ENCODE peak calls at places on chromosome 3, in six cellular contexts. J is A549, Q is upper lobe of left lung, F is HepG2, C is K562, Z is GM12878. M is an unnamed sample.

GRCh38 chr3:168624195-168624594 is 528.5 kb upstream of the GOLIM4 start:
- ATAC-seq in C (no peak), Z (no peak), F (no peak), Q (no peak), J (no peak), M (no peak)

GRCh38 chr3:5692446-5692845 is 504.9 kb downstream of the EDEM1 start:
- ATAC-seq in C (no peak), J (no peak), F (no peak), Q (no peak), Z (no peak), M (no peak)

GRCh38 chr3:178245385-178245778 is 290.9 kb upstream of the KCNMB2 start:
- ATAC-seq in Q (no peak), Z (no peak), C (no peak), J (no peak), F (no peak), M (no peak)

GRCh38 chr3:197554196-197554561 is 1.6 kb downstream of the BDH1 start:
- ATAC-seq in C (no peak), F (no peak), J (no peak), Q (no peak), Z (peak), M (no peak)

GRCh38 chr3:100535610-100535943 is 43.2 kb downstream of the TMEM45A start:
- ATAC-seq in C (no peak), Q (peak), Z (no peak), F (no peak), J (no peak), M (peak)

GRCh38 chr3:14130707-14131106 is 5.9 kb downstream of the TMEM43 start:
- ATAC-seq in Q (no peak), Z (no peak), J (no peak), C (no peak), F (no peak), M (no peak)

GRCh38 chr3:189307963-189308362 is 136.2 kb downstream of the TPRG1 start:
- ATAC-seq in C (no peak), Z (peak), J (no peak), Q (no peak), F (no peak), M (no peak)

GRCh38 chr3:101925564-101925963 is 76.2 kb downstream of the NFKBIZ start:
- ATAC-seq in J (peak), Z (no peak), Q (no peak), F (no peak), C (no peak), M (no peak)

GRCh38 chr3:69541823-69542264 is 156.0 kb upstream of the FRMD4B start:
- ATAC-seq in C (no peak), Z (no peak), Q (peak), F (no peak), J (no peak), M (no peak)

GRCh38 chr3:144361002-144361401 is 389.4 kb downstream of the DIPK2A start:
- ATAC-seq in Q (no peak), C (no peak), J (no peak), F (no peak), Z (no peak), M (no peak)

GRCh38 chr3:45964139-45964538 is 20.9 kb downstream of the CXCR6 start:
- ATAC-seq in C (no peak), J (no peak), Z (peak), F (no peak), Q (no peak), M (no peak)

GRCh38 chr3:66828303-66828702 is 169.8 kb upstream of the KBTBD8 start:
- ATAC-seq in J (no peak), F (no peak), Q (no peak), Z (no peak), C (no peak), M (no peak)

GRCh38 chr3:66827726-66828125 is 170.4 kb upstream of the KBTBD8 start:
- ATAC-seq in J (no peak), Q (no peak), Z (no peak), C (no peak), F (no peak), M (no peak)

GRCh38 chr3:66830301-66830700 is 167.8 kb upstream of the KBTBD8 start:
- ATAC-seq in Z (no peak), Q (no peak), C (no peak), J (no peak), F (no peak), M (no peak)

GRCh38 chr3:66836363-66837152 is 161.5 kb upstream of the KBTBD8 start:
- ATAC-seq in F (peak), C (no peak), Z (no peak), Q (no peak), J (no peak), M (no peak)

GRCh38 chr3:66831931-66832330 is 166.2 kb upstream of the KBTBD8 start:
- ATAC-seq in Q (no peak), C (no peak), J (no peak), F (no peak), Z (no peak), M (no peak)
- TF ChIP-seq EP300 in Q (no peak), C (no peak), J (no peak), F (no peak), Z (no peak), M (no peak)

GRCh38 chr3:160402249-160403027 is 3.0 kb downstream of the SMC4 start:
- ATAC-seq in Z (no peak), F (no peak), C (no peak), J (no peak), Q (no peak), M (no peak)
- H3K27ac ChIP-seq in Z (peak), F (peak), C (peak), J (peak), Q (no peak), M (peak)

GRCh38 chr3:16840111-16840444 is 44.7 kb upstream of the PLCL2 start:
- ATAC-seq in Q (no peak), C (no peak), Z (no peak), F (no peak), J (no peak), M (no peak)

GRCh38 chr3:16837602-16838001 is 47.2 kb upstream of the PLCL2 start:
- ATAC-seq in F (no peak), C (no peak), Z (no peak), J (no peak), Q (no peak), M (no peak)

GRCh38 chr3:16839271-16840110 is 45.3 kb upstream of the PLCL2 start:
- ATAC-seq in J (no peak), C (no peak), Q (no peak), F (no peak), Z (no peak), M (no peak)

GRCh38 chr3:16836505-16837237 is 48.1 kb upstream of the PLCL2 start:
- ATAC-seq in J (no peak), Q (no peak), F (no peak), C (no peak), Z (no peak), M (no peak)

DNA sequence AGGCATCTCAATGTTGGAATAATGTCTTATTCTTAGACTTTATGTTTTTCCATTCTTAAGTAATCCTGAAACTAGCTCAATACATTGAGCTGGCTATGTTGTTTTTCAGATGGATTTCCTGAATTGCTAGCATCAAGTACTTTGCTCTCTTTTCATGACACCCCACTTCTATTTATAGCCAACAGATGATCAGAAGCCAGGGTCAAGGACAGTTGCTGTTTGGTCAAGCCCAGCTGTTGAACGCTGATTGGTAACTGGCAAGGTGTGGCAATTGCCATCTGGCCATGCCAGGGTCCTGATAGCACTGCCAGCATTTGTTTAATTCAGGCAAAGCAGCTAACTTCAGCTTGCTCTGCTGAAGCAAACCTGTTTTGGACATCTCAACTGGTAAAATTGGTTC is 46.2 kb upstream of the PLCL2 start:
- ATAC-seq in Q (no peak), C (no peak), F (no peak), Z (no peak), J (no peak), M (no peak)
- TF ChIP-seq EP300 in Q (no peak), C (no peak), F (no peak), Z (no peak), J (no peak), M (no peak)

GRCh38 chr3:166917437-166917836 is 462.7 kb downstream of the ZBBX start:
- ATAC-seq in F (no peak), Q (no peak), Z (no peak), C (no peak), J (no peak), M (no peak)
- H3K27ac ChIP-seq in F (no peak), Q (no peak), Z (no peak), C (no peak), J (no peak), M (no peak)

GRCh38 chr3:188220097-188220788 is 66.3 kb downstream of the LPP start:
- ATAC-seq in F (peak), Z (no peak), Q (peak), C (no peak), J (peak), M (peak)
- TF ChIP-seq EP300 in F (no peak), Z (no peak), Q (no peak), C (no peak), J (no peak), M (peak)

DNA sequence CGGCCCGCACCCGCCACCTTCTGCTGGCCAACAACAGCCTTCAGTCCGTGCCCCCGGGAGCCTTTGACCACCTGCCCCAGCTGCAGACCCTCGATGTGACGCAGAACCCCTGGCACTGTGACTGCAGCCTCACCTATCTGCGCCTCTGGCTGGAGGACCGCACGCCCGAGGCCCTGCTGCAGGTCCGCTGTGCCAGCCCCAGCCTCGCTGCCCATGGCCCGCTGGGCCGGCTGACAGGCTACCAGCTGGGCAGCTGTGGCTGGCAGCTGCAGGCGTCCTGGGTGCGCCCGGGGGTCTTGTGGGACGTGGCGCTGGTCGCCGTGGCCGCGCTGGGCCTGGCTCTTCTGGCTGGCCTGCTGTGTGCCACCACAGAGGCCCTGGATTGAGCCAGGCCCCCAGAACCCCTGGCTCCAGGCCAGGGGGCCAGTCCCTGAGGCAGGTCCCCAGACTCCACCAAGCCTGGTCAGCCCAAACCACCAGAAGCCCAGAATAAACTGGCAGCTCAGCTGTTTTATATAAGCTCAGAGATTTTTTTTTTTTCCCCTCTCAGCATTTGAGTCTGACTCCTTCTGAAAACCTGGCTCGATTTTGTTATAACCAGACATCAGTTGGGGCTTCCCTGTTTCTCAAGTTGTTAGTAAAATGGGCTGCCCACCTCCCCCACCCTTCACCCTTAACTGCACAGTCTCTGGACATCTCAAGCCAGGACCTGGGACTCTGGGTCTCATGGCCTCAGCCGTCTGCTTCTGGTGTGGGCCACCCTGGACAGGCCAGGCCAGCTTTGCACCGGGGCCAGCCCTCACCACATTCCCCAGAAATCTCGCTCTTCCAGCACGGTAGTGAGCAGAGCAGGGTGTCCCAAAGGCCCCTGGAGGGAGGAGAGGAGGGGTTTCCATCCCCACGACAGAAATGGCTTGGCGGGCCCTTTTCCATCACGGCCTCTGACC is 1.6 kb downstream of the GP9 start:
- ATAC-seq in F (peak), Q (no peak), Z (no peak), J (no peak), C (no peak), M (no peak)
- H3K27ac ChIP-seq in F (no peak), Q (no peak), Z (no peak), J (no peak), C (no peak), M (no peak)

DNA sequence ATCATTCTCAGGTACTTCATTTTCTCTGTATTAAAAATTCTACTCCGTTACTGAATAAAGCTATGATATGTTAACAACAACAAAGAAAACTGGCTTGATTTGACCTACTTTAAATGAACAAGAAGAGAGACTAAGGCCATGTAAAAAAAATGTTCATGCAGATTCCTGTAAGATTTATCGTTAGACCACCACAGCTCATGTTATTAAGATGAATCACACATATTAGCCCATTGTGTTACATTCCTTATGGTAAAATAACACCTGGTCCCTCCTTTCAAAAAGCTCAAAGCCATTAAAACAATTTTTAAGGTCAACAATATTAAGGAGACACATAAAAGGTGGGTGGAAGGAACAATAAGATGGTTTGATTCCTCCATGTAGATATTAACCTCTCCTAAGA is 6.3 kb downstream of the THOC7 start:
- ATAC-seq in Z (no peak), Q (no peak), J (no peak), C (no peak), F (no peak), M (no peak)
- TF ChIP-seq EP300 in Z (no peak), Q (no peak), J (no peak), C (no peak), F (no peak), M (no peak)

GRCh38 chr3:23822559-23822958 is 16.8 kb downstream of the UBE2E1 start:
- ATAC-seq in C (peak), J (no peak), Q (no peak), Z (no peak), F (no peak), M (no peak)

GRCh38 chr3:23821858-23822257 is 16.1 kb downstream of the UBE2E1 start:
- ATAC-seq in Q (no peak), J (no peak), C (no peak), Z (no peak), F (no peak), M (no peak)

GRCh38 chr3:23820888-23821287 is 15.1 kb downstream of the UBE2E1 start:
- ATAC-seq in J (no peak), F (no peak), Z (peak), C (no peak), Q (no peak), M (no peak)

GRCh38 chr3:23817508-23818223 is 11.9 kb downstream of the UBE2E1 start:
- ATAC-seq in J (no peak), F (no peak), Q (no peak), Z (no peak), C (no peak), M (no peak)

DNA sequence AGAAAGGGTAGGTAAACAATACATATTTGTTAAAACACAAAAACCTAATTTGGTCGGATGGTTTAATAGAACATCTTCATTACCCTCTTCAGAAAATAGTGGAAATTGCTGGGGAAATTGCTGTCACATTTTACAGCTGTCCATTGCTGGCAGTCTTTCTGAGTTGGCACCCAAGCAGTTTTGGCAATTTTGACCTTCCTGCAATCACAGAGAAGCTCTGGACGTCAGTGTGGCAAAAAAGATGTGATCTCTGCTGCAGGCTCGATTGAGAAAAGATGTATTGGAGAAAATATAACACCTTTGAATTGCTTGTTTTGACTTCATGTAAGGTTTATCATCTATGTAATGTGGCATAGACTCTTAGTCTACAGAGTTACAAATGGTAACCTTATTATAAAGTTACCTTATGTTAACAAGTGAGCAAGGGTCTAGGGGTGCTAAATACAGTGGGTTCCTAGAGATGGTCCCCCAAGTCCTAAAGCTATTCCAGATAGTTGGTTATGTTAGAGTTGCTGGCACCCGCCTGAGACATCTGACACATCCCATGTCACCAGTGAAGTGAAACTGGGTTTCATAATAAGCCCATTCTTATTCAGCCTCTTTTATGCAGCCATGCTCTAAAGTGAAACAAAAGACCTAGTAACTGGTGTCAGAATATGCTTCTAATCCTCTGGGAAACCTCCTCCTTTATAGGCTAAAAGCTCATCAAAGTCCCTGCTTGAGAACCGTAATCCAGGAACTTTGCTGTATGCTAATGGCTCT is 14.0 kb downstream of the UBE2E1 start:
- ATAC-seq in Q (peak), Z (peak), C (no peak), F (no peak), J (no peak), M (no peak)
- H3K27ac ChIP-seq in Q (no peak), Z (peak), C (no peak), F (no peak), J (no peak), M (no peak)

GRCh38 chr3:150975992-150976368 is 3.5 kb upstream of the CLRN1 start:
- ATAC-seq in Z (no peak), Q (no peak), F (no peak), J (no peak), C (no peak), M (no peak)
- TF ChIP-seq EP300 in Z (no peak), Q (no peak), F (no peak), J (no peak), C (no peak), M (no peak)

M was measured in gastroesophageal sphincter.